ENCODE peak calls at places on chromosome 16, in six cellular contexts. H is COR-L47, G is T1000, I is NCI-H1105 treated with DMSO at 0.1 percent for 48 hours, K is A673, X is fibroblast of lung. A is an unnamed sample.

GRCh38 chr16:19006446-19007315 is 22.9 kb downstream of the TMC7 start:
- DNase-seq in I (no peak), G (no peak), X (no peak), K (no peak), H (no peak), A (no peak)

GRCh38 chr16:83118365-83118764 is 491.6 kb downstream of the CDH13 start:
- DNase-seq in X (peak), H (no peak), G (no peak), I (no peak), K (no peak), A (no peak)

GRCh38 chr16:71357681-71358080 is 842 bp upstream of the CALB2 start:
- DNase-seq in X (no peak), G (no peak), K (peak), H (no peak), I (no peak), A (no peak)

GRCh38 chr16:84720180-84720579 is 20.4 kb downstream of the USP10 start:
- DNase-seq in G (no peak), I (no peak), K (peak), H (no peak), X (no peak), A (no peak)

GRCh38 chr16:88826070-88826840 is 14.5 kb upstream of the APRT start:
- DNase-seq in H (no peak), I (no peak), G (no peak), K (no peak), X (no peak), A (no peak)

GRCh38 chr16:83732536-83732935 is 75.2 kb upstream of the HSBP1 start:
- DNase-seq in I (no peak), G (no peak), H (no peak), K (no peak), X (no peak), A (no peak)

GRCh38 chr16:72657791-72658190 is 390.1 kb downstream of the ZFHX3 start:
- DNase-seq in I (no peak), X (no peak), K (no peak), H (no peak), G (no peak), A (no peak)

GRCh38 chr16:30997887-30998711 is 12.3 kb downstream of the STX1B start:
- DNase-seq in X (peak), H (no peak), G (peak), K (no peak), I (no peak), A (no peak)

GRCh38 chr16:10590342-10590741 is 9.9 kb upstream of the EMP2 start:
- DNase-seq in I (no peak), H (no peak), G (no peak), X (no peak), K (no peak), A (no peak)

GRCh38 chr16:7772722-7773121 is 440.1 kb downstream of the RBFOX1 start:
- DNase-seq in K (no peak), X (no peak), I (no peak), H (no peak), G (no peak), A (no peak)

GRCh38 chr16:71367243-71367976 is 8.9 kb downstream of the CALB2 start:
- DNase-seq in H (peak), K (peak), I (peak), X (peak), G (no peak), A (no peak)

GRCh38 chr16:26344976-26345375 is 653.2 kb downstream of the HS3ST4 start:
- DNase-seq in K (no peak), X (no peak), G (no peak), H (no peak), I (no peak), A (no peak)

GRCh38 chr16:55035037-55035436 is 104.4 kb downstream of the IRX5 start:
- DNase-seq in G (no peak), X (no peak), I (peak), H (peak), K (peak), A (no peak)

GRCh38 chr16:4381072-4381934 is 9.7 kb downstream of the VASN start:
- DNase-seq in K (no peak), I (no peak), H (no peak), G (no peak), X (no peak), A (no peak)